ENCODE peak calls at places on chromosomes 13 and 19, in ten cellular contexts. One of them, this sample, is unnamed.

GRCh38 chr13:50611117-50611781 is 232.2 kb downstream of the DLEU7 start:
- DNase-seq in ovary: no peak
- DNase-seq in heart right ventricle: no peak
- DNase-seq in cardiac fibroblast: no peak
- DNase-seq in CD4-positive, alpha-beta T cell: no peak
- DNase-seq in esophagus squamous epithelium: no peak
- DNase-seq in fibroblast of pulmonary artery: no peak
- DNase-seq in thoracic aorta: no peak
- DNase-seq in progenitor cell of endocrine pancreas: no peak
- DNase-seq in B cell: no peak
- DNase-seq in this sample: no peak

GRCh38 chr13:22757530-22758120 is 423.2 kb upstream of the SGCG start:
- DNase-seq in CD4-positive, alpha-beta T cell: no peak
- DNase-seq in esophagus squamous epithelium: no peak
- DNase-seq in thoracic aorta: no peak
- DNase-seq in progenitor cell of endocrine pancreas: no peak
- DNase-seq in B cell: no peak
- DNase-seq in fibroblast of pulmonary artery: peak
- DNase-seq in cardiac fibroblast: peak
- DNase-seq in ovary: no peak
- DNase-seq in heart right ventricle: no peak
- DNase-seq in this sample: no peak

GRCh38 chr19:54114340-54114826 is 1.1 kb downstream of the TFPT start:
- DNase-seq in B cell: peak
- DNase-seq in thoracic aorta: no peak
- DNase-seq in ovary: no peak
- DNase-seq in heart right ventricle: peak
- DNase-seq in CD4-positive, alpha-beta T cell: peak
- DNase-seq in esophagus squamous epithelium: no peak
- DNase-seq in fibroblast of pulmonary artery: peak
- DNase-seq in cardiac fibroblast: peak
- DNase-seq in progenitor cell of endocrine pancreas: no peak
- DNase-seq in this sample: no peak

GRCh38 chr13:35954207-35954560 is 177.0 kb downstream of the DCLK1 start:
- DNase-seq in progenitor cell of endocrine pancreas: no peak
- DNase-seq in B cell: no peak
- DNase-seq in ovary: no peak
- DNase-seq in CD4-positive, alpha-beta T cell: no peak
- DNase-seq in thoracic aorta: no peak
- DNase-seq in fibroblast of pulmonary artery: no peak
- DNase-seq in cardiac fibroblast: no peak
- DNase-seq in esophagus squamous epithelium: no peak
- DNase-seq in heart right ventricle: no peak
- DNase-seq in this sample: no peak

GRCh38 chr19:4914736-4915501 is 5.6 kb downstream of the UHRF1 start:
- DNase-seq in esophagus squamous epithelium: peak
- DNase-seq in cardiac fibroblast: peak
- DNase-seq in CD4-positive, alpha-beta T cell: peak
- DNase-seq in ovary: no peak
- DNase-seq in thoracic aorta: no peak
- DNase-seq in progenitor cell of endocrine pancreas: no peak
- DNase-seq in fibroblast of pulmonary artery: peak
- DNase-seq in heart right ventricle: no peak
- DNase-seq in B cell: no peak
- DNase-seq in this sample: no peak

GRCh38 chr13:102386461-102386860 is 15.4 kb downstream of the FGF14 start:
- DNase-seq in B cell: no peak
- DNase-seq in esophagus squamous epithelium: no peak
- DNase-seq in thoracic aorta: no peak
- DNase-seq in progenitor cell of endocrine pancreas: no peak
- DNase-seq in fibroblast of pulmonary artery: no peak
- DNase-seq in CD4-positive, alpha-beta T cell: no peak
- DNase-seq in cardiac fibroblast: no peak
- DNase-seq in heart right ventricle: no peak
- DNase-seq in ovary: no peak
- DNase-seq in this sample: no peak

GRCh38 chr13:110250258-110250891 is 56.6 kb downstream of the COL4A1 start:
- DNase-seq in thoracic aorta: no peak
- DNase-seq in ovary: no peak
- DNase-seq in CD4-positive, alpha-beta T cell: no peak
- DNase-seq in heart right ventricle: peak
- DNase-seq in B cell: no peak
- DNase-seq in esophagus squamous epithelium: no peak
- DNase-seq in progenitor cell of endocrine pancreas: no peak
- DNase-seq in fibroblast of pulmonary artery: peak
- DNase-seq in cardiac fibroblast: peak
- DNase-seq in this sample: peak

GRCh38 chr13:49086711-49087110 is 111.0 kb downstream of the FNDC3A start:
- DNase-seq in progenitor cell of endocrine pancreas: no peak
- DNase-seq in B cell: no peak
- DNase-seq in cardiac fibroblast: peak
- DNase-seq in thoracic aorta: no peak
- DNase-seq in ovary: no peak
- DNase-seq in fibroblast of pulmonary artery: peak
- DNase-seq in esophagus squamous epithelium: no peak
- DNase-seq in CD4-positive, alpha-beta T cell: no peak
- DNase-seq in heart right ventricle: no peak
- DNase-seq in this sample: no peak

GRCh38 chr19:47593860-47594259 is 15.1 kb upstream of the BICRA start:
- DNase-seq in esophagus squamous epithelium: no peak
- DNase-seq in B cell: no peak
- DNase-seq in ovary: no peak
- DNase-seq in progenitor cell of endocrine pancreas: no peak
- DNase-seq in CD4-positive, alpha-beta T cell: no peak
- DNase-seq in thoracic aorta: no peak
- DNase-seq in cardiac fibroblast: no peak
- DNase-seq in heart right ventricle: no peak
- DNase-seq in fibroblast of pulmonary artery: no peak
- DNase-seq in this sample: no peak

GRCh38 chr13:45873491-45874360 is 22.2 kb upstream of the SIAH3 start:
- DNase-seq in esophagus squamous epithelium: no peak
- DNase-seq in fibroblast of pulmonary artery: peak
- DNase-seq in ovary: no peak
- DNase-seq in CD4-positive, alpha-beta T cell: no peak
- DNase-seq in B cell: no peak
- DNase-seq in cardiac fibroblast: no peak
- DNase-seq in progenitor cell of endocrine pancreas: no peak
- DNase-seq in heart right ventricle: no peak
- DNase-seq in thoracic aorta: no peak
- DNase-seq in this sample: no peak

GRCh38 chr13:99124046-99124400 is 76.6 kb upstream of the UBAC2 start:
- DNase-seq in esophagus squamous epithelium: no peak
- DNase-seq in thoracic aorta: no peak
- DNase-seq in fibroblast of pulmonary artery: no peak
- DNase-seq in CD4-positive, alpha-beta T cell: no peak
- DNase-seq in B cell: no peak
- DNase-seq in ovary: no peak
- DNase-seq in cardiac fibroblast: no peak
- DNase-seq in heart right ventricle: no peak
- DNase-seq in progenitor cell of endocrine pancreas: no peak
- DNase-seq in this sample: no peak

GRCh38 chr13:78816592-78816991 is 157.6 kb upstream of the OBI1 start:
- DNase-seq in ovary: no peak
- DNase-seq in esophagus squamous epithelium: no peak
- DNase-seq in progenitor cell of endocrine pancreas: no peak
- DNase-seq in CD4-positive, alpha-beta T cell: no peak
- DNase-seq in B cell: no peak
- DNase-seq in fibroblast of pulmonary artery: no peak
- DNase-seq in heart right ventricle: no peak
- DNase-seq in thoracic aorta: no peak
- DNase-seq in cardiac fibroblast: no peak
- DNase-seq in this sample: no peak

GRCh38 chr19:46925548-46925950 is 64.8 kb downstream of the ARHGAP35 start:
- DNase-seq in CD4-positive, alpha-beta T cell: no peak
- DNase-seq in thoracic aorta: no peak
- DNase-seq in progenitor cell of endocrine pancreas: no peak
- DNase-seq in fibroblast of pulmonary artery: peak
- DNase-seq in ovary: no peak
- DNase-seq in heart right ventricle: no peak
- DNase-seq in esophagus squamous epithelium: no peak
- DNase-seq in cardiac fibroblast: no peak
- DNase-seq in B cell: no peak
- DNase-seq in this sample: no peak

GRCh38 chr19:15330801-15331418 is 1.4 kb downstream of the BRD4 start:
- DNase-seq in thoracic aorta: no peak
- DNase-seq in B cell: no peak
- DNase-seq in ovary: no peak
- DNase-seq in heart right ventricle: no peak
- DNase-seq in esophagus squamous epithelium: no peak
- DNase-seq in CD4-positive, alpha-beta T cell: no peak
- DNase-seq in fibroblast of pulmonary artery: peak
- DNase-seq in cardiac fibroblast: peak
- DNase-seq in progenitor cell of endocrine pancreas: no peak
- DNase-seq in this sample: no peak

GRCh38 chr13:112892759-112893569 is 76.0 kb upstream of the MCF2L start:
- DNase-seq in esophagus squamous epithelium: no peak
- DNase-seq in cardiac fibroblast: no peak
- DNase-seq in progenitor cell of endocrine pancreas: peak
- DNase-seq in fibroblast of pulmonary artery: no peak
- DNase-seq in CD4-positive, alpha-beta T cell: no peak
- DNase-seq in B cell: peak
- DNase-seq in heart right ventricle: no peak
- DNase-seq in ovary: no peak
- DNase-seq in thoracic aorta: no peak
- DNase-seq in this sample: no peak

GRCh38 chr19:19343016-19343362 is 22.4 kb downstream of the MAU2 start:
- DNase-seq in thoracic aorta: no peak
- DNase-seq in progenitor cell of endocrine pancreas: no peak
- DNase-seq in heart right ventricle: no peak
- DNase-seq in ovary: no peak
- DNase-seq in CD4-positive, alpha-beta T cell: no peak
- DNase-seq in cardiac fibroblast: no peak
- DNase-seq in esophagus squamous epithelium: no peak
- DNase-seq in fibroblast of pulmonary artery: no peak
- DNase-seq in B cell: no peak
- DNase-seq in this sample: no peak
- TF ChIP-seq CTCF in thoracic aorta: no peak
- TF ChIP-seq CTCF in progenitor cell of endocrine pancreas: peak
- TF ChIP-seq CTCF in heart right ventricle: no peak
- TF ChIP-seq CTCF in ovary: no peak
- TF ChIP-seq CTCF in CD4-positive, alpha-beta T cell: no peak
- TF ChIP-seq CTCF in cardiac fibroblast: no peak
- TF ChIP-seq CTCF in esophagus squamous epithelium: no peak
- TF ChIP-seq CTCF in fibroblast of pulmonary artery: no peak
- TF ChIP-seq CTCF in B cell: peak
- TF ChIP-seq CTCF in this sample: peak

DNA sequence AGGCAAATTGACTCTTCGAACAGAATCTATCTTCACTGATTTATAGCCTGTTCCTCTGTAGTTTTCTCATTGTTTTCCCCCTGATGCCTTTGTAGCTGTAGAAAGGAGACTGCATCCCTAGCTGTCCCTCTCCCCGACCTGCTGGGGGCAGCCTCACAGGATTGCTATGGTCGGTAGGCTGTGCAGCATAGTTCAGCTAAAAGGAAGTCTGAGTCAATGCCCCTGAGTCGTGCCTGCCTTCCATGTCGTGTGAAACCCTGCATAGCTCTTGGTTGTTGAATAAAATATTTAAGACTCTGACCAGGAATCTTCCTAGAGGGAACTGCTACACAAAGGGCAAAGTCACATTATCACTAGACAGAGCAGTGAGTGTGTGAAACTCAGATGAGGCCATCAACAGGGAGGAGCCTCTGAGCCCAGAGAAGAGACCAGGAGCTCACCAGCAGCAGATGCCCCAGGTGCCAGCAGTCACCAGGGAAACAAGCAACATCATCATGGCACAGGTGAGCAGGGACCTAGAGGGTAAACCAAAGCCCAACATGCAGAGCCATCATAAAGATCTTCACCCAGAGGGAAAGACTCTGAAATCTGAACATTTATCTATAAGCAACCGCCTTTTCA is 108.4 kb upstream of the NBEA start:
- DNase-seq in B cell: no peak
- DNase-seq in esophagus squamous epithelium: no peak
- DNase-seq in fibroblast of pulmonary artery: peak
- DNase-seq in heart right ventricle: no peak
- DNase-seq in ovary: no peak
- DNase-seq in CD4-positive, alpha-beta T cell: no peak
- DNase-seq in progenitor cell of endocrine pancreas: no peak
- DNase-seq in cardiac fibroblast: no peak
- DNase-seq in thoracic aorta: no peak
- DNase-seq in this sample: no peak
- TF ChIP-seq CTCF in B cell: no peak
- TF ChIP-seq CTCF in esophagus squamous epithelium: no peak
- TF ChIP-seq CTCF in fibroblast of pulmonary artery: peak
- TF ChIP-seq CTCF in heart right ventricle: no peak
- TF ChIP-seq CTCF in ovary: no peak
- TF ChIP-seq CTCF in CD4-positive, alpha-beta T cell: no peak
- TF ChIP-seq CTCF in progenitor cell of endocrine pancreas: peak
- TF ChIP-seq CTCF in cardiac fibroblast: no peak
- TF ChIP-seq CTCF in thoracic aorta: no peak
- TF ChIP-seq CTCF in this sample: no peak

GRCh38 chr19:38073806-38074685 is 150.0 kb downstream of the DPF1 start:
- DNase-seq in thoracic aorta: no peak
- DNase-seq in fibroblast of pulmonary artery: no peak
- DNase-seq in heart right ventricle: no peak
- DNase-seq in cardiac fibroblast: no peak
- DNase-seq in ovary: no peak
- DNase-seq in CD4-positive, alpha-beta T cell: no peak
- DNase-seq in esophagus squamous epithelium: no peak
- DNase-seq in B cell: no peak
- DNase-seq in progenitor cell of endocrine pancreas: no peak
- DNase-seq in this sample: no peak
- TF ChIP-seq CTCF in thoracic aorta: no peak
- TF ChIP-seq CTCF in fibroblast of pulmonary artery: no peak
- TF ChIP-seq CTCF in heart right ventricle: no peak
- TF ChIP-seq CTCF in cardiac fibroblast: no peak
- TF ChIP-seq CTCF in ovary: no peak
- TF ChIP-seq CTCF in CD4-positive, alpha-beta T cell: no peak
- TF ChIP-seq CTCF in esophagus squamous epithelium: no peak
- TF ChIP-seq CTCF in B cell: no peak
- TF ChIP-seq CTCF in progenitor cell of endocrine pancreas: peak
- TF ChIP-seq CTCF in this sample: no peak

DNA sequence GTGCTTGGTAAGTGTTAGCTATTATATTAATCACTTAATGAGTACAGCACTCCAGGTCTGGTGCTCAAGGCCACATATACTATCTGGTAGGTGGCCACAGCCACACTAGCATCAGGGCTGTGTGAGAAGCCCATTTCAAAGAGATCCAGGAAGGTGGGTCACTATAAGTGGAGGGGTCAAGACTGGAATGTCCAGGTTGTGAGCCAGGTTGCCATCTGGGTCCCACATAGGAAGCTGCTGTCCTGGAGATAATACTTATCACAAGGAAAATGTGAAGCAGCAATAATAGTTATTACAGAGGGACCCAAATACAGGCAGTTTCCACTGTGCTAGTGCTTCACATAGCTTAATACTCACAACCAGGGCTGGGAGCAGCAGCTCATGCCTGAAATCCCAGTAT is 13.1 kb downstream of the C19orf47 start:
- DNase-seq in heart right ventricle: no peak
- DNase-seq in ovary: no peak
- DNase-seq in fibroblast of pulmonary artery: no peak
- DNase-seq in B cell: no peak
- DNase-seq in esophagus squamous epithelium: no peak
- DNase-seq in progenitor cell of endocrine pancreas: no peak
- DNase-seq in cardiac fibroblast: no peak
- DNase-seq in thoracic aorta: no peak
- DNase-seq in CD4-positive, alpha-beta T cell: no peak
- DNase-seq in this sample: no peak
- TF ChIP-seq CTCF in heart right ventricle: no peak
- TF ChIP-seq CTCF in ovary: no peak
- TF ChIP-seq CTCF in fibroblast of pulmonary artery: no peak
- TF ChIP-seq CTCF in B cell: no peak
- TF ChIP-seq CTCF in esophagus squamous epithelium: no peak
- TF ChIP-seq CTCF in progenitor cell of endocrine pancreas: no peak
- TF ChIP-seq CTCF in cardiac fibroblast: no peak
- TF ChIP-seq CTCF in thoracic aorta: no peak
- TF ChIP-seq CTCF in CD4-positive, alpha-beta T cell: no peak
- TF ChIP-seq CTCF in this sample: no peak

This sample was measured in mesothelial cell of epicardium.